ENCODE peak calls at places on chromosome 10, in six cellular contexts. C is tibial artery, T is Peyer's patch, I is dorsolateral prefrontal cortex, O is adrenal gland, V is neural progenitor cell. D is an unnamed sample.
A peak's percentile ranks its signal among the peaks of the same experiment; 100 is the strongest.

GRCh38 chr10:77637474-77637985 is at the start of gene KCNMA1:
- DNase-seq in I (peak; percentile 45), V (peak; percentile 68), O (no peak), C (peak; percentile 77), T (no peak), D (peak; percentile 57)

GRCh38 chr10:86946215-86947170 is 10.9 kb downstream of the MMRN2 start:
- DNase-seq in O (peak; percentile 25), V (no peak), T (peak; percentile 51), I (no peak), C (peak; percentile 81), D (peak; percentile 6)

GRCh38 chr10:6170638-6171037 is 32.1 kb upstream of the PFKFB3 start:
- DNase-seq in C (no peak), V (no peak), O (no peak), I (no peak), T (peak; percentile 70), D (no peak)

GRCh38 chr10:114995468-114995867 is 57.5 kb downstream of the TRUB1 start:
- DNase-seq in I (no peak), C (no peak), T (no peak), V (no peak), O (no peak), D (no peak)

GRCh38 chr10:784377-784758 is 94.9 kb upstream of the DIP2C start:
- DNase-seq in C (no peak), V (peak; percentile 62), I (no peak), O (peak; percentile 56), T (no peak), D (peak; percentile 42)

GRCh38 chr10:97086530-97086929 is 99.2 kb downstream of the SLIT1 start:
- DNase-seq in O (no peak), T (no peak), V (no peak), C (no peak), I (no peak), D (no peak)

GRCh38 chr10:74231375-74231774 is 80.4 kb downstream of the ADK start:
- DNase-seq in O (peak; percentile 64), V (no peak), I (no peak), T (no peak), C (no peak), D (no peak)

GRCh38 chr10:122236690-122237306 is 34.3 kb upstream of the BTBD16 start:
- DNase-seq in V (no peak), C (no peak), I (no peak), O (no peak), T (no peak), D (no peak)

GRCh38 chr10:126421745-126422144 is 33.5 kb upstream of the ADAM12 start:
- DNase-seq in I (no peak), O (no peak), T (no peak), C (no peak), V (no peak), D (no peak)

GRCh38 chr10:117139581-117140524 is 1.8 kb upstream of the VAX1 start:
- DNase-seq in C (peak; percentile 63), V (peak; percentile 59), I (no peak), O (no peak), T (no peak), D (no peak)

GRCh38 chr10:43259981-43260761 is 6.7 kb downstream of the RASGEF1A start:
- DNase-seq in I (no peak), T (peak; percentile 48), V (no peak), C (no peak), O (peak; percentile 20), D (no peak)

GRCh38 chr10:74898201-74898976 is 72.0 kb downstream of the KAT6B start:
- DNase-seq in O (no peak), V (no peak), I (no peak), C (no peak), T (peak; percentile 72), D (no peak)

GRCh38 chr10:93580824-93581223 is 14.4 kb downstream of the FFAR4 start:
- DNase-seq in T (no peak), O (no peak), V (peak; percentile 86), I (peak; percentile 40), C (no peak), D (no peak)

GRCh38 chr10:43671659-43672555 is 23.2 kb upstream of the ZNF32 start:
- DNase-seq in O (peak; percentile 61), V (peak; percentile 87), C (no peak), T (peak; percentile 65), I (no peak), D (peak; percentile 14)

DNA sequence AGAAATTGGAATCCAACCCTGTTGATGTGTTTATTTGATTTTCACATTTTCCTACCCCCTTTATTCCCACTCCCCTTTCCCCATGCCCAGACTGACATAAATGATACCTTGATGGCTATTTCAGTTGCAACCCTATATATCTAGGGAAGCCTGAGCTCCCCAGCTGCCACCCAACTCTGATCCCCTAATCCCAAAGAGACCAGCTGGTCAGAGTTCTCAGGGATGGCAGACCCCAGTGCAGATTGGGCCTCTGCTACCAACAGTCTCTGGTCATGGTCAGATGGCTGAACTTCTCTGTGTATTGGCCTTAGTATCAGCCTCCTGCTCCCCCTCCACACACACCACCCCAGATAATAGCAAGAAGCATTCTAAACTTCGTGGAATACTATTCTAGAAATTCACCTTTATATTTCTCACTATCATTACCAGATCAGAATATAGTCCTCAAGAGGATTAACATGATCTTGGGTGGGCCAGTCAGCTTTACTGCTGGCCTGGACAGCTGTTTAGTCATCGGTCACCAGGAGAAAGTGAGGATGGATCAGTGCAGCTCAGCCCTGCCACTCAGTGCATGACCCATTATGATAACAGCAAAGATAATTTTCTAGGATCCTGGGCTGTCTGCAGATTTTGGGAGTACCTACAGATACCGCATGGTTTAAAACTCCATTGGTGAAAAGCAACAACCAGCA is 24.5 kb upstream of the BTRC start:
- DNase-seq in V (no peak), I (no peak), T (no peak), C (no peak), O (no peak), D (no peak)
- H3K4me3 ChIP-seq in V (no peak overlapping the region), I (no peak overlapping the region), T (no peak overlapping the region), C (no peak overlapping the region), O (no peak overlapping the region), D (no peak overlapping the region)

DNA sequence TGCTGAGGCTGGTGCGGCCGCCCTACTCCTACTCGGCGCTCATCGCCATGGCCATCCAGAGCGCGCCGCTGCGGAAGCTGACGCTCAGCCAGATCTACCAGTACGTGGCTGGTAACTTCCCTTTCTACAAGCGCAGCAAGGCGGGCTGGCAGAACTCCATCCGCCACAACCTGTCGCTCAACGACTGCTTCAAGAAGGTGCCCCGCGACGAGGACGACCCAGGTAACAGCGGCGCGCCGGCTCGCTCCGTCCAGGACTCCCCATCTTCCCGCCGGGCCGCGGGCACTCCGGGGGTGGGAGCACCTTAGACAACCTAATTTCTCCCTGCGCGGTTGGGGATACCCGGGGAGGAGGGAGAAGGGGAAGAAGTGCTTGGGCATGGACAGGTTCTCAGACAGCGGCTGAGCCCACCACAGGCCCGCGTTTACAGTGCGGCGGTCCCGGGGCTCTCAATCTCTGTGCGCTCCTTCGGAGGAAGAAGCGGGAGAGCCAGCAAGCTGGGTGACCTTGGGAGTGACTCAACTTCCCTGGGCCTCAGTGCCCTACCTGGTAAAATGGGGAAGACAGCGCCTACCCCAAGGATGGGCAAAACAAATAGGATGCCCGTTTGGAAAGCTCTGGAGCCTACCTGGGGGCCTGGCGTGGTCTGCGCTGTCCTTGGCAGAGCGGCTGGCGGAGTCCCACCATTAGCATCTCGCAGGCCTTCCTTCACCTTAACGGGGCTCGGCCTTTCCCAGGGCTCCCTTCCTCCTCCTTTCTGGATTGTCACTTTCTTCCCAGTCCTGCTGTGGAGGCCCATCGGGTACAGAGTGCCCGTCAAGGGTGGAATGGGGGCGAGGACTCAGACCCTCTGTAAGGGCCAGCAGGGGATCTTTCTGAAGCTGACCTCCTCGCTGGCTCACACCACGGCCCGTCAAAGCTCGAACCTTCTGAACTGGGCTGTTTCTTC is 852 bp downstream of the FOXI2 start:
- DNase-seq in V (no peak), C (no peak), I (no peak), T (no peak), O (no peak), D (no peak)
- H3K27me3 ChIP-seq in V (peaks cover 98% of the 10 kb centered on the region), C (no peaks in the 10 kb centered on the region), I (peaks cover 78% of the 10 kb centered on the region), T (no peaks in the 10 kb centered on the region), O (peaks cover 45% of the 10 kb centered on the region), D (peaks cover 21% of the 10 kb centered on the region)

GRCh38 chr10:32207544-32207943 is 139.4 kb downstream of the EPC1 start:
- DNase-seq in V (peak; percentile 60), T (peak; percentile 78), O (peak; percentile 32), C (no peak), I (no peak), D (no peak)
- TF ChIP-seq CTCF in V (peak; percentile 70), T (peak; percentile 67), O (peak; percentile 46), C (peak; percentile 57), I (no peak), D (peak; percentile 48)

GRCh38 chr10:72322280-72323058 is 32.2 kb downstream of the DNAJB12 start:
- DNase-seq in O (no peak), I (no peak), C (no peak), T (no peak), V (no peak), D (peak; percentile 14)

GRCh38 chr10:72320676-72321247 is 34.0 kb downstream of the DNAJB12 start:
- DNase-seq in T (peak; percentile 89), I (peak; percentile 64), O (peak; percentile 94), V (peak; percentile 67), C (peak; percentile 92), D (peak; percentile 76)

GRCh38 chr10:72319416-72320254 is 35.1 kb downstream of the DNAJB12 start:
- DNase-seq in I (peak; percentile 87), O (peak; percentile 92), T (peak; percentile 97), V (peak; percentile 85), C (peak; percentile 97), D (peak; percentile 90)

GRCh38 chr10:72322030-72322279 is 32.8 kb downstream of the DNAJB12 start:
- DNase-seq in O (no peak), C (no peak), V (no peak), T (no peak), I (no peak), D (peak; percentile 17)

GRCh38 chr10:72321248-72322029 is 33.3 kb downstream of the DNAJB12 start:
- DNase-seq in O (no peak), I (no peak), V (no peak), T (no peak), C (no peak), D (no peak)
- H3K4me3 ChIP-seq in O (no peak overlapping the region), I (no peak overlapping the region), V (no peak overlapping the region), T (no peak overlapping the region), C (no peak overlapping the region), D (no peak overlapping the region)

DNA sequence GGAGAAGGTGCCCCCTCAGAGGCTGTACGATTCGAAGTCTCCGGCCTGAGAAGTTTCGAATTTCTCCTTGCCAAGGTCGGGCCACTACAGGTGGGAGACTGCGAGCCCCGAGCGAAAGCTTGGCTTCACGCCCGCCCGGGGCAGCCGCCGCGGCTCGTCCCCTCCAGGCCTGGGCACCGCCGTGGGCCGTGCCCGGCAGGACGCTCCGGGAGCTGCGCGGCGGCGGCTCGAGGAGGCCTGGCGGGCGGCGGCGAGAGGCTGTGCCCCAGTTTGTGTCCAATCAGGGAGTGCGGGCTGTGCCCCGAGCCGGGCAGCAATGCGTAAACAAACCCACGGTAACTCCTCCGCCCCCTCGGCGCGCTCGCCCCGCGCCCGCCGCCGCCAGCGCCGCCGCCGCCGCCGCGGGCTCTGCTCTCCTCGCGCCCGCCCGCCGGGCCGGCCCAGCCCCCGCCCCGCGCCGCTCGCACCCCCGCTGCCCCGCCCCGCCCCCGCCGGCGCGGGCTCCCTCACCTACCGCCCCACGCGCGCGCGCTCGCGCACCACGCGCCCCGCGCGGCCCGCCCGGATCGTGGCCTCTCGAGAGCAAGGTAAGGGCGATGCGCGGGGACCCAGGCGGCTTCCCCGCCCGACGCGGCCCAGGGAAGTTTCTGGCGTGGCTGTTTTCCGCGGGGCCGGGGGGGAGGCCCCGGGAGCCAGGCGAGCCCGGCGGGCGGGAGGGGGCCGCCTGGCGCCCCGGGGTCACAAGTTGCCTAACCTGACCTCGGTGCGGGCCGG is 57.8 kb upstream of the PCGF5 start:
- DNase-seq in O (peak; percentile 90), T (peak; percentile 88), I (peak; percentile 87), C (peak; percentile 93), V (peak; percentile 78), D (peak; percentile 84)
- H3K27me3 ChIP-seq in O (no peaks in the 10 kb centered on the region), T (no peaks in the 10 kb centered on the region), I (no peaks in the 10 kb centered on the region), C (no peaks in the 10 kb centered on the region), V (peaks cover 96% of the 10 kb centered on the region), D (no peaks in the 10 kb centered on the region)